ENCODE peak calls at places on chromosomes 7 and 10, in six cellular contexts. T is left lung, Z is heart right ventricle, W is HFF-Myc, X is SHP77, D is HEK293T. Y is an unnamed sample.

GRCh38 chr10:58873161-58873560 is 303.3 kb upstream of the PHYHIPL start:
- DNase-seq in T (no peak), Z (no peak), W (no peak), X (no peak), D (no peak), Y (no peak)

GRCh38 chr7:96202102-96202501 is 119.8 kb downstream of the SLC25A13 start:
- DNase-seq in T (no peak), Z (no peak), W (no peak), X (no peak), D (no peak), Y (no peak)

GRCh38 chr7:69429817-69430501 is 168.3 kb upstream of the AUTS2 start:
- DNase-seq in T (no peak), Z (peak; percentile 71), W (no peak), X (no peak), D (no peak), Y (no peak)

GRCh38 chr10:75019360-75019759 is 92.1 kb upstream of the SAMD8 start:
- DNase-seq in T (no peak), Z (no peak), W (peak; percentile 22), X (no peak), D (no peak), Y (no peak)

GRCh38 chr7:30169585-30169978 is 34.8 kb downstream of the MTURN start:
- DNase-seq in T (no peak), Z (no peak), W (no peak), X (no peak), D (no peak), Y (no peak)

GRCh38 chr7:148327379-148327778 is 263.2 kb upstream of the C7orf33 start:
- DNase-seq in T (no peak), Z (no peak), W (no peak), X (no peak), D (no peak), Y (no peak)

GRCh38 chr7:42770106-42770505 is 141.8 kb downstream of the C7orf25 start:
- DNase-seq in T (no peak), Z (no peak), W (no peak), X (no peak), D (no peak), Y (no peak)

GRCh38 chr10:61793760-61794713 is 107.5 kb upstream of the ARID5B start:
- DNase-seq in T (no peak), Z (no peak), W (no peak), X (peak; percentile 38), D (no peak), Y (no peak)

GRCh38 chr7:1969459-1970284 is 263.1 kb downstream of the MAD1L1 start:
- DNase-seq in T (no peak), Z (no peak), W (no peak), X (no peak), D (no peak), Y (no peak)

GRCh38 chr7:124959676-124960075 is 30.1 kb upstream of the POT1 start:
- DNase-seq in T (no peak), Z (no peak), W (no peak), X (no peak), D (no peak), Y (no peak)

GRCh38 chr7:19560111-19560883 is 148.5 kb downstream of the POLR1F start:
- DNase-seq in T (no peak), Z (no peak), W (no peak), X (no peak), D (no peak), Y (no peak)

GRCh38 chr7:36607741-36608140 is 116.6 kb downstream of the AOAH start:
- DNase-seq in T (no peak), Z (no peak), W (no peak), X (no peak), D (no peak), Y (no peak)

GRCh38 chr7:17849504-17849903 is 90.8 kb downstream of the SNX13 start:
- DNase-seq in T (no peak), Z (no peak), W (no peak), X (no peak), D (no peak), Y (no peak)

GRCh38 chr7:88462799-88463198 is 156.1 kb upstream of the STEAP4 start:
- DNase-seq in T (no peak), Z (no peak), W (no peak), X (no peak), D (no peak), Y (no peak)

GRCh38 chr10:49798275-49798674 is 36.2 kb upstream of the OGDHL start:
- DNase-seq in T (no peak), Z (no peak), W (no peak), X (no peak), D (no peak), Y (no peak)

GRCh38 chr7:44985900-44986217 is 7.0 kb upstream of the MYO1G start:
- DNase-seq in T (no peak), Z (no peak), W (no peak), X (no peak), D (no peak), Y (no peak)

GRCh38 chr7:34949356-34949755 is 87.9 kb downstream of the DPY19L1 start:
- DNase-seq in T (no peak), Z (no peak), W (no peak), X (no peak), D (no peak), Y (no peak)

GRCh38 chr10:130932326-130933007 is 379.1 kb downstream of the TCERG1L start:
- DNase-seq in T (no peak), Z (no peak), W (no peak), X (no peak), D (no peak), Y (no peak)

GRCh38 chr10:131978851-131979250 is 2.9 kb downstream of the BNIP3 start:
- DNase-seq in T (no peak), Z (no peak), W (no peak), X (no peak), D (no peak), Y (no peak)

GRCh38 chr7:130162196-130162595 is 43.0 kb downstream of the TMEM209 start:
- DNase-seq in T (no peak), Z (no peak), W (no peak), X (no peak), D (no peak), Y (no peak)

GRCh38 chr7:50265968-50266694 is 38.4 kb upstream of the IKZF1 start:
- DNase-seq in T (no peak), Z (no peak), W (no peak), X (no peak), D (no peak), Y (no peak)

Y was measured in NCI-H526.